ENCODE peak calls at places on chromosome 3, in five cellular contexts. J, M, U, P and T are unnamed samples.
A peak's percentile ranks its signal among the peaks of the same experiment; 100 is the strongest.

GRCh38 chr3:129708328-129708861 is 101.9 kb upstream of the PLXND1 start:
- DNase-seq in J (no peak), M (no peak), U (no peak), P (no peak), T (no peak)

GRCh38 chr3:141454906-141455602 is 31.8 kb upstream of the RASA2 start:
- DNase-seq in J (peak; percentile 49), M (no peak), U (no peak), P (no peak), T (peak; percentile 52)

GRCh38 chr3:183924956-183925355 is 40.3 kb upstream of the PARL start:
- DNase-seq in J (no peak), M (no peak), U (no peak), P (no peak), T (no peak)

GRCh38 chr3:177329854-177330253 is 132.6 kb upstream of the TBL1XR1 start:
- DNase-seq in J (no peak), M (no peak), U (peak; percentile 30), P (no peak), T (no peak)

GRCh38 chr3:133570937-133571320 is 2.6 kb upstream of the CDV3 start:
- DNase-seq in J (no peak), M (no peak), U (no peak), P (no peak), T (no peak)

GRCh38 chr3:170835346-170835745 is 34.6 kb downstream of the RPL22L1 start:
- DNase-seq in J (no peak), M (no peak), U (no peak), P (peak; percentile 15), T (peak; percentile 48)

GRCh38 chr3:56839784-56840724 is 38.3 kb upstream of the ARHGEF3 start:
- DNase-seq in J (no peak), M (no peak), U (no peak), P (no peak), T (no peak)

GRCh38 chr3:111989061-111989678 is 9.6 kb upstream of the TAGLN3 start:
- DNase-seq in J (no peak), M (no peak), U (no peak), P (no peak), T (peak; percentile 7)

GRCh38 chr3:170007031-170007663 is 30.6 kb upstream of the GPR160 start:
- DNase-seq in J (peak; percentile 15), M (no peak), U (peak; percentile 65), P (no peak), T (no peak)

GRCh38 chr3:119731545-119732343 is 28.9 kb downstream of the CFAP91 start:
- DNase-seq in J (no peak), M (no peak), U (no peak), P (no peak), T (no peak)

GRCh38 chr3:72916249-72916648 is 28.4 kb downstream of the GXYLT2 start:
- DNase-seq in J (no peak), M (no peak), U (no peak), P (no peak), T (no peak)

GRCh38 chr3:61729235-61729634 is 167.9 kb downstream of the PTPRG start:
- DNase-seq in J (no peak), M (no peak), U (no peak), P (no peak), T (no peak)

GRCh38 chr3:176120507-176120906 is 1076.8 kb downstream of the TBL1XR1 start:
- DNase-seq in J (no peak), M (no peak), U (no peak), P (no peak), T (no peak)

GRCh38 chr3:976021-976420 is 116.8 kb upstream of the CNTN6 start:
- DNase-seq in J (no peak), M (no peak), U (no peak), P (no peak), T (no peak)

GRCh38 chr3:107765524-107765923 is 242.8 kb downstream of the BBX start:
- DNase-seq in J (no peak), M (no peak), U (no peak), P (no peak), T (no peak)

GRCh38 chr3:181901626-181902025 is 189.9 kb downstream of the SOX2 start:
- DNase-seq in J (no peak), M (no peak), U (no peak), P (no peak), T (no peak)

GRCh38 chr3:10334461-10334860 is 13.5 kb upstream of the SEC13 start:
- DNase-seq in J (no peak), M (peak; percentile 44), U (no peak), P (no peak), T (no peak)

GRCh38 chr3:28903171-28903601 is 377.7 kb upstream of the RBMS3 start:
- DNase-seq in J (no peak), M (no peak), U (no peak), P (no peak), T (no peak)

GRCh38 chr3:22887664-22888291 is 315.3 kb upstream of the UBE2E2 start:
- DNase-seq in J (peak; percentile 0), M (no peak), U (no peak), P (no peak), T (no peak)

GRCh38 chr3:171986208-171986607 is 53.2 kb upstream of the FNDC3B start:
- DNase-seq in J (no peak), M (no peak), U (no peak), P (no peak), T (no peak)

GRCh38 chr3:197186887-197187588 is 111.4 kb downstream of the DLG1 start:
- DNase-seq in J (no peak), M (no peak), U (no peak), P (peak; percentile 32), T (peak; percentile 47)

GRCh38 chr3:171828852-171829770 is 14.0 kb upstream of the TMEM212 start:
- DNase-seq in J (no peak), M (no peak), U (no peak), P (no peak), T (no peak)